ENCODE peak calls at places on chromosome 9, in ten cellular contexts. Q is lower lobe of right lung, H is heart right ventricle, T is breast epithelium, P is foreskin keratinocyte, Z is H9, L is GM23338, X is MM.1S, E is thoracic aorta, S is hepatocyte. Y is an unnamed sample. For H3K4me1, the result is how much of the 10 kb centered on the place peaks cover.

GRCh38 chr9:128556915-128557634 is 4.7 kb downstream of the SPTAN1 start:
- DNase-seq in H (no peak), E (no peak), S (no peak), P (no peak), X (no peak), L (no peak), Z (no peak), Q (no peak), T (no peak), Y (no peak)

GRCh38 chr9:116883676-116884075 is 196.6 kb downstream of the TRIM32 start:
- DNase-seq in Q (no peak), E (no peak), Z (no peak), P (no peak), X (no peak), L (no peak), T (no peak), S (no peak), H (no peak), Y (no peak)

GRCh38 chr9:85163415-85163814 is 493.9 kb downstream of the NTRK2 start:
- DNase-seq in H (no peak), P (no peak), Z (no peak), S (no peak), X (no peak), E (no peak), Q (no peak), L (no peak), T (no peak), Y (no peak)

GRCh38 chr9:124263800-124264426 is 6.2 kb downstream of the NEK6 start:
- DNase-seq in H (no peak), Z (no peak), L (no peak), P (no peak), Q (no peak), T (no peak), X (no peak), S (peak), E (no peak), Y (no peak)

GRCh38 chr9:104748359-104749031 is 1.0 kb downstream of the NIPSNAP3A start:
- DNase-seq in L (peak), S (peak), Q (no peak), E (no peak), H (peak), X (peak), T (no peak), P (no peak), Z (no peak), Y (no peak)

GRCh38 chr9:101485873-101486692 is 47.6 kb upstream of the RNF20 start:
- DNase-seq in P (no peak), Z (peak), X (no peak), Q (peak), H (peak), T (no peak), L (peak), S (peak), E (no peak), Y (peak)

GRCh38 chr9:114681594-114682332 is at the start of gene TEX48:
- DNase-seq in X (peak), T (peak), Q (peak), P (peak), L (peak), E (no peak), S (peak), H (peak), Z (peak), Y (no peak)

GRCh38 chr9:107161338-107161737 is 121.7 kb upstream of the RAD23B start:
- DNase-seq in Z (no peak), T (no peak), Q (no peak), L (no peak), H (no peak), S (no peak), E (no peak), X (no peak), P (no peak), Y (no peak)

GRCh38 chr9:37243588-37244345 is 123.4 kb downstream of the ZCCHC7 start:
- DNase-seq in P (no peak), T (no peak), L (no peak), Q (no peak), X (no peak), S (no peak), E (no peak), Z (no peak), H (no peak), Y (no peak)

GRCh38 chr9:89493671-89494070 is 4.2 kb downstream of the SEMA4D start:
- DNase-seq in X (no peak), T (no peak), Q (no peak), L (peak), Z (no peak), S (no peak), E (no peak), P (no peak), H (no peak), Y (no peak)

GRCh38 chr9:89493181-89493580 is 4.7 kb downstream of the SEMA4D start:
- DNase-seq in S (no peak), E (no peak), Z (no peak), L (no peak), H (no peak), P (no peak), X (no peak), T (no peak), Q (no peak), Y (no peak)

GRCh38 chr9:89489548-89490527 is 8.1 kb downstream of the SEMA4D start:
- DNase-seq in Z (peak), S (no peak), P (no peak), T (no peak), X (no peak), E (no peak), L (no peak), Q (no peak), H (no peak), Y (no peak)

GRCh38 chr9:89492586-89492985 is 5.3 kb downstream of the SEMA4D start:
- DNase-seq in Q (no peak), H (no peak), X (no peak), S (no peak), Z (no peak), E (no peak), L (no peak), T (no peak), P (no peak), Y (no peak)

DNA sequence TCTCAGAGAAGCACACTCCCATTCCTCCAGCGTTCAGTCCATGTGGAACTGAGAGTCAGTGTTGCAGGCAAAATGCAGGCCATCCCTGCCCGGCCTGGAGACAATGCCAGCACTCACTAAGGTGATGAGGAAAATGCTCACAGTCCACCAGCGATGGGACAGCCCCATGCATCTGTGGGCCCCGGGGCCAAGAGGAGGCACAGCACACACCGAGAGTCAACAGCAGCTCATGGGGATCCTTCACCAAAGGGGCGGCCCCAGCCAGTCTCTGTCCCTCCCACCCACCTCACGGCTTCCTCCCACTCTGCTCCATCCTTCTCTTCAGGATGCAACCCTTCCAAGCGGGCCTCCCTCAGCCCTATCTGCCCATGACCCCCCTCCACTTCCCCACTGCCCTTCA is 6.2 kb downstream of the SEMA4D start:
- DNase-seq in H (no peak), P (no peak), E (no peak), S (no peak), X (no peak), T (no peak), Z (peak), L (no peak), Q (no peak), Y (no peak)
- H3K27ac ChIP-seq in H (no peak), P (no peak), E (no peak), S (no peak), X (no peak), T (no peak), Z (no peak), L (no peak), Q (no peak), Y (no peak)

DNA sequence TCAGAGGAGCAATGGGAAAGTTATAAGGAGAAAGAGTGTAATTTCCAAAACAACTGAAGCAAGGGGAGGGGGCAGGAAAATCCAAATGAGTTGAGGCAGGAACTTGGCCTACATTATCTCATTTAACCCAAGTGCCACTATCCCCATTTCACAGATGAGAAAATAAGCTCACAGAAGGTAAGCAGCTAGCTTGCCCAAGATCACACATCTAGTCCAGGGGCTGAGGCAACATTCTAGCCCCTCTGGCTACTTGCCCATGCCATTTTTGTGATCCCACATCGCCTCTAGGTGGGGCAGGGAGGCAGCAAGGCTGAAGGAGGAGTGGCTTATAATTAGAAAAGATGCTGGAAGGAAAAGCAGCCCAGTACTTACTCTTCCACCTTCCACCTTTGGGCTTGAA is 2.6 kb upstream of the PSIP1 start:
- DNase-seq in P (no peak), S (no peak), E (no peak), Z (peak), L (peak), X (no peak), Q (no peak), T (no peak), H (no peak), Y (no peak)
- TF ChIP-seq CTCF in P (peak), S (no peak), E (no peak), Z (peak), L (peak), X (peak), Q (no peak), T (no peak), H (no peak), Y (no peak)

GRCh38 chr9:78005231-78006002 is 26.2 kb downstream of the GNAQ start:
- DNase-seq in L (no peak), H (no peak), P (no peak), T (no peak), X (no peak), Z (no peak), S (no peak), E (no peak), Q (no peak), Y (no peak)
- H3K4me1 ChIP-seq in L (under half), H (under half), P (under half), T (under half), X (under half), Z (under half), S (under half), E (under half), Q (half or more), Y (half or more)

DNA sequence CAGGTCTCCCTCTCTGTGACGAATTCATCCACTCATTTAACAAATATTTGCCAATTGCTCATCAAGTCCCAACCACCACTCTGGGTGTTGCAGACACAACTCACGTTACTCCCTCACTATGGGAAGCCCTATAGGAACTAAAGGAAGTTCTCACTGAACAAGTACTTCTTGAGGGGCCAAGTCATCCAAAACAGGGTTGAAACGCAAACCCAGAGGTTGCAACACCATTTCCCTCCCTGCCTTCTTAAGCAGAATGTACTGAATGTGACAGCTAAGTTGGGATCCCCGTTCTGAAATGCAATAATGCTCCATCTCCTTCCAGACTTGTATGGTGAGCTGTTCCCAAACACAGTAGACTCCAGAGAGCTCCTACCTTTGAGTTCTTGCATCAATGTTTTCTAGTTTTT is 34.3 kb downstream of the EPB41L4B start:
- DNase-seq in L (no peak), H (no peak), E (no peak), T (no peak), X (no peak), Q (no peak), Z (no peak), S (no peak), P (peak), Y (no peak)
- H3K27ac ChIP-seq in L (no peak), H (no peak), E (no peak), T (no peak), X (no peak), Q (no peak), Z (no peak), S (no peak), P (no peak), Y (no peak)

DNA sequence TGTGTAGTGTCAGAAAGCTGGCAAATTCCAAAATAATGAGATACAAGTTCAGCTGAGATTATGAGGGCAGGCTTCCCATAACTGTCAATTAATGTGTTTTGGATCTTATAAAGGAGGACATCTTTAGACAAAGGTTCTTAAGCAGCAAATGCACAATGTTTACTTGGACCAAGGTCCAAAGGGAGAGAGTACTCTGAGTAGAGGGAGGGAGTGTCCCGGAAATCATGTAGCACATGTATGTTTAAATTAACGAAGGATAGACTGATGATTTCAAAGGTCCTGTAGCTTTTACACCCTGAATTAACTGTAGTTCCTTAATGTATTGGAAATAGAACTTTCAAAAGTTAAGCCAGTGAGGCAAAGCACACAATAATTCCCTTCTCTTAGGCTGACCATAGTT is 92.8 kb downstream of the PCSK5 start:
- DNase-seq in H (no peak), X (no peak), T (no peak), P (no peak), S (peak), E (no peak), Z (no peak), L (no peak), Q (no peak), Y (no peak)
- TF ChIP-seq CTCF in H (no peak), X (no peak), T (no peak), P (no peak), S (no peak), E (no peak), Z (no peak), L (no peak), Q (no peak), Y (no peak)

GRCh38 chr9:136116360-136117098 is 2.1 kb downstream of the TMEM250 start:
- DNase-seq in X (no peak), T (no peak), L (no peak), Z (no peak), P (no peak), E (no peak), Q (no peak), S (no peak), H (no peak), Y (no peak)
- H3K4me1 ChIP-seq in X (under half), T (under half), L (under half), Z (under half), P (under half), E (under half), Q (under half), S (under half), H (under half), Y (under half)

Y was measured in tibial artery.